ENCODE peak calls at places on chromosomes 6 and 20, in four cellular contexts. T, X, N and S are unnamed samples.

GRCh38 chr6:49416195-49416594 is 46.9 kb downstream of the MMUT start:
- DNase-seq in X (no peak), T (no peak), N (no peak), S (no peak)

GRCh38 chr6:88722691-88723090 is 240.7 kb downstream of the RNGTT start:
- DNase-seq in N (no peak), X (no peak), T (no peak), S (no peak)

GRCh38 chr6:3748208-3748701 is 3.3 kb downstream of the PXDC1 start:
- DNase-seq in T (peak), N (peak), X (no peak), S (no peak)

GRCh38 chr6:36499918-36500317 is 47.4 kb downstream of the STK38 start:
- DNase-seq in T (no peak), X (no peak), N (no peak), S (no peak)

GRCh38 chr6:136846046-136846445 is 23.7 kb downstream of the PEX7 start:
- DNase-seq in T (peak), N (peak), X (peak), S (no peak)

GRCh38 chr20:37327748-37328147 is 18.2 kb upstream of the SRC start:
- DNase-seq in T (no peak), X (no peak), N (no peak), S (peak)

GRCh38 chr6:138692978-138693909 is 80.3 kb upstream of the CCDC28A start:
- DNase-seq in X (no peak), T (peak), N (no peak), S (peak)

GRCh38 chr6:144305985-144306384 is 20.9 kb downstream of the UTRN start:
- DNase-seq in X (no peak), N (no peak), T (no peak), S (no peak)

GRCh38 chr6:70838907-70839285 is 118.0 kb downstream of the B3GAT2 start:
- DNase-seq in X (no peak), N (no peak), T (no peak), S (no peak)

GRCh38 chr20:38055294-38055693 is 21.7 kb downstream of the RPRD1B start:
- DNase-seq in X (no peak), T (no peak), N (no peak), S (no peak)

GRCh38 chr20:47791084-47791599 is 5.9 kb upstream of the SULF2 start:
- DNase-seq in N (no peak), T (no peak), X (no peak), S (no peak)

GRCh38 chr20:38833857-38834164 is 28.3 kb downstream of the PPP1R16B start:
- DNase-seq in T (no peak), N (no peak), X (peak), S (no peak)

GRCh38 chr6:110664933-110665332 is 150.3 kb downstream of the CDK19 start:
- DNase-seq in T (no peak), X (no peak), N (no peak), S (no peak)

GRCh38 chr6:13044390-13044789 is 283.9 kb downstream of the TBC1D7 start:
- DNase-seq in X (no peak), T (no peak), N (no peak), S (no peak)

GRCh38 chr6:157203312-157203744 is 120.0 kb downstream of the TMEM242 start:
- DNase-seq in T (no peak), N (no peak), X (no peak), S (no peak)

GRCh38 chr6:92271101-92271500 is 1148.3 kb downstream of the EPHA7 start:
- DNase-seq in N (no peak), T (no peak), X (no peak), S (no peak)

GRCh38 chr6:107732461-107732860 is 91.7 kb downstream of the SCML4 start:
- DNase-seq in T (no peak), X (no peak), N (no peak), S (no peak)

GRCh38 chr6:11055127-11055627 is 11.1 kb upstream of the ELOVL2 start:
- DNase-seq in T (no peak), X (no peak), N (no peak), S (no peak)

GRCh38 chr20:54153041-54153327 is 20.8 kb downstream of the CYP24A1 start:
- DNase-seq in X (no peak), T (no peak), N (no peak), S (no peak)

GRCh38 chr6:45900808-45901752 is 114.6 kb downstream of the CLIC5 start:
- DNase-seq in T (peak), N (no peak), X (no peak), S (no peak)

GRCh38 chr20:46547995-46548394 is 2.5 kb downstream of the OCSTAMP start:
- DNase-seq in T (no peak), X (no peak), N (no peak), S (no peak)

GRCh38 chr6:69494595-69494994 is 302.2 kb downstream of the LMBRD1 start:
- DNase-seq in N (no peak), T (no peak), X (no peak), S (no peak)

GRCh38 chr20:57309544-57310115 is 20.0 kb upstream of the SPO11 start:
- DNase-seq in N (no peak), X (no peak), T (no peak), S (no peak)

GRCh38 chr6:167558213-167558869 is 233.5 kb downstream of the TTLL2 start:
- DNase-seq in X (no peak), N (no peak), T (no peak), S (no peak)

GRCh38 chr6:14655990-14656640 is 538.5 kb downstream of the CD83 start:
- DNase-seq in N (no peak), X (no peak), T (no peak), S (no peak)

GRCh38 chr6:3340891-3341290 is 82.1 kb downstream of the PSMG4 start:
- DNase-seq in X (no peak), N (no peak), T (no peak), S (no peak)

GRCh38 chr6:152981989-152982767 is 663 bp downstream of the FBXO5 start:
- DNase-seq in X (no peak), N (no peak), T (no peak), S (no peak)

GRCh38 chr6:96391776-96392175 is 129.8 kb upstream of the UFL1 start:
- DNase-seq in N (no peak), X (no peak), T (peak), S (no peak)

GRCh38 chr6:108119212-108120141 is 44.9 kb upstream of the OSTM1 start:
- DNase-seq in X (no peak), N (no peak), T (no peak), S (no peak)

GRCh38 chr6:63816979-63817436 is 181.4 kb downstream of the PHF3 start:
- DNase-seq in N (no peak), X (no peak), T (no peak), S (no peak)

GRCh38 chr6:39361657-39362486 is 39.4 kb upstream of the KCNK16 start:
- DNase-seq in N (peak), T (peak), X (no peak), S (no peak)

GRCh38 chr6:132504757-132505156 is 8.2 kb downstream of the STX7 start:
- DNase-seq in T (no peak), X (no peak), N (no peak), S (no peak)

GRCh38 chr6:112330071-112330876 is 16.9 kb upstream of the RFPL4B start:
- DNase-seq in T (no peak), X (no peak), N (no peak), S (no peak)

GRCh38 chr20:57680934-57681914 is 28.6 kb downstream of the PMEPA1 start:
- DNase-seq in N (no peak), X (no peak), T (no peak), S (no peak)

GRCh38 chr20:47921306-47922279 is 136.3 kb upstream of the SULF2 start:
- DNase-seq in N (no peak), T (no peak), X (no peak), S (no peak)

GRCh38 chr20:25246182-25246943 is 1.5 kb upstream of the PYGB start:
- DNase-seq in N (no peak), T (no peak), X (no peak), S (no peak)

GRCh38 chr6:1028744-1029143 is 283.2 kb upstream of the FOXQ1 start:
- DNase-seq in X (no peak), N (no peak), T (no peak), S (no peak)